ENCODE peak calls at places on chromosome 18, in six cellular contexts. L is fibroblast of pulmonary artery; Y is activated CD4-positive, CD25-positive, alpha-beta regulatory T cell; X is ACHN; A is heart left ventricle; D is foreskin melanocyte. J is an unnamed sample.

GRCh38 chr18:51051105-51051712 is 21.2 kb downstream of the SMAD4 start:
- DNase-seq in L (peak; percentile 72), D (no peak), X (peak; percentile 58), Y (no peak), A (no peak), J (peak; percentile 25)

GRCh38 chr18:27608742-27609141 is 423.6 kb upstream of the CHST9 start:
- DNase-seq in X (peak; percentile 10), L (no peak), Y (no peak), D (no peak), A (no peak), J (peak; percentile 16)

GRCh38 chr18:58222439-58223125 is 178.6 kb downstream of the NEDD4L start:
- DNase-seq in X (peak; percentile 48), A (no peak), Y (no peak), L (no peak), D (no peak), J (no peak)

GRCh38 chr18:12574494-12575185 is 83.3 kb downstream of the SPIRE1 start:
- DNase-seq in D (no peak), A (no peak), X (no peak), L (no peak), Y (no peak), J (no peak)

GRCh38 chr18:38611036-38611964 is 1045.7 kb upstream of the CELF4 start:
- DNase-seq in Y (no peak), A (peak; percentile 15), D (no peak), L (no peak), X (no peak), J (no peak)

GRCh38 chr18:57859314-57859713 is 56.2 kb upstream of the ATP8B1 start:
- DNase-seq in Y (no peak), D (no peak), A (no peak), L (peak; percentile 51), X (peak; percentile 45), J (peak; percentile 21)

GRCh38 chr18:25072205-25072604 is 279.8 kb downstream of the ZNF521 start:
- DNase-seq in X (no peak), A (no peak), Y (no peak), D (no peak), L (no peak), J (no peak)

GRCh38 chr18:12327510-12328178 is 19.6 kb downstream of the TUBB6 start:
- DNase-seq in A (peak; percentile 77), Y (peak; percentile 57), D (peak; percentile 49), L (peak; percentile 88), X (peak; percentile 69), J (peak; percentile 77)

GRCh38 chr18:47143899-47144485 is 6.3 kb downstream of the HDHD2 start:
- DNase-seq in A (no peak), X (no peak), Y (no peak), D (no peak), L (no peak), J (no peak)

GRCh38 chr18:33264566-33264965 is 176.0 kb downstream of the CCDC178 start:
- DNase-seq in D (no peak), Y (no peak), A (no peak), L (no peak), X (no peak), J (no peak)

GRCh38 chr18:57210101-57210661 is 63.3 kb downstream of the BOD1L2 start:
- DNase-seq in X (peak; percentile 71), A (peak; percentile 29), L (peak; percentile 67), Y (no peak), D (peak; percentile 10), J (peak; percentile 37)

GRCh38 chr18:62287753-62288668 is 37.1 kb upstream of the TNFRSF11A start:
- DNase-seq in Y (no peak), A (no peak), D (no peak), L (no peak), X (peak; percentile 43), J (no peak)

GRCh38 chr18:65938592-65939372 is 188.0 kb downstream of the CDH7 start:
- DNase-seq in X (peak; percentile 59), Y (no peak), A (no peak), L (peak; percentile 16), D (peak; percentile 12), J (peak; percentile 12)

GRCh38 chr18:75209952-75210261 is 690 bp upstream of the TSHZ1 start:
- DNase-seq in D (no peak), A (no peak), Y (no peak), L (no peak), X (peak; percentile 45), J (no peak)

GRCh38 chr18:2846638-2847340 is at the start of gene EMILIN2:
- DNase-seq in Y (no peak), A (peak; percentile 74), D (no peak), X (peak; percentile 5), L (peak; percentile 38), J (peak; percentile 59)

GRCh38 chr18:47749195-47749973 is 181.1 kb downstream of the SMAD2 start:
- DNase-seq in A (peak; percentile 74), D (peak; percentile 41), X (peak; percentile 58), L (peak; percentile 67), Y (peak; percentile 83), J (peak; percentile 77)

GRCh38 chr18:75422341-75422910 is 5.1 kb downstream of the SMIM21 start:
- DNase-seq in D (peak; percentile 84), Y (no peak), L (peak; percentile 12), A (no peak), X (no peak), J (no peak)

GRCh38 chr18:62566199-62566598 is 43.4 kb downstream of the ZCCHC2 start:
- DNase-seq in Y (no peak), X (peak; percentile 34), A (peak; percentile 40), D (no peak), L (peak; percentile 30), J (no peak)

GRCh38 chr18:5582054-5582453 is 38.3 kb upstream of the EPB41L3 start:
- DNase-seq in X (no peak), A (no peak), Y (no peak), L (peak; percentile 43), D (no peak), J (peak; percentile 23)

GRCh38 chr18:24490545-24490944 is 30.1 kb downstream of the HRH4 start:
- DNase-seq in Y (no peak), X (no peak), D (no peak), L (peak; percentile 6), A (no peak), J (no peak)